ENCODE peak calls at places on chromosomes 2 and 18, in eight cellular contexts. G is BE2C; I is EL; P is D721Med; X is HTR-8/SVneo; Q is breast epithelium; N is effector memory CD4-positive, alpha-beta T cell; Z is AG10803. L is an unnamed sample.

GRCh38 chr2:22037274-22037673 is 913.5 kb downstream of the TDRD15 start:
- DNase-seq in Q (no peak), N (no peak), G (no peak), I (peak), P (no peak), X (no peak), Z (no peak), L (no peak)

GRCh38 chr2:216773072-216773471 is 77.7 kb upstream of the IGFBP5 start:
- DNase-seq in I (no peak), G (peak), N (no peak), P (no peak), Q (no peak), X (no peak), Z (no peak), L (no peak)

GRCh38 chr2:154556607-154557006 is 141.9 kb upstream of the KCNJ3 start:
- DNase-seq in G (no peak), Z (no peak), Q (no peak), N (no peak), I (no peak), P (no peak), X (no peak), L (no peak)

GRCh38 chr18:58784601-58785137 is 80.0 kb upstream of the ZNF532 start:
- DNase-seq in X (no peak), Z (no peak), Q (no peak), P (no peak), G (no peak), I (no peak), N (no peak), L (no peak)

GRCh38 chr2:124560592-124561112 is 535.6 kb downstream of the CNTNAP5 start:
- DNase-seq in Q (no peak), X (no peak), P (no peak), I (no peak), N (no peak), G (no peak), Z (no peak), L (no peak)

GRCh38 chr2:127498386-127498785 is 27.9 kb downstream of the IWS1 start:
- DNase-seq in I (peak), Z (peak), X (no peak), P (no peak), N (no peak), G (no peak), Q (no peak), L (no peak)

GRCh38 chr18:75127143-75128021 is 81.6 kb downstream of the PTGR3 start:
- DNase-seq in P (no peak), I (peak), Z (no peak), N (no peak), X (no peak), G (no peak), Q (no peak), L (no peak)

GRCh38 chr2:233846387-233847247 is 7.7 kb downstream of the HJURP start:
- DNase-seq in Q (no peak), Z (no peak), X (no peak), G (peak), P (no peak), I (no peak), N (no peak), L (no peak)

GRCh38 chr2:48209214-48209885 is 303.1 kb upstream of the FBXO11 start:
- DNase-seq in Z (peak), Q (no peak), P (no peak), N (no peak), I (peak), X (peak), G (no peak), L (no peak)

GRCh38 chr2:208360259-208361076 is 46.1 kb upstream of the PTH2R start:
- DNase-seq in I (no peak), N (no peak), Q (no peak), Z (no peak), G (no peak), X (no peak), P (no peak), L (no peak)

GRCh38 chr2:229270551-229271410 is at the start of gene PID1:
- DNase-seq in P (no peak), Z (peak), N (no peak), I (peak), Q (no peak), G (no peak), X (peak), L (no peak)

GRCh38 chr2:13522917-13523821 is 806.4 kb downstream of the TRIB2 start:
- DNase-seq in I (no peak), G (no peak), X (no peak), Q (no peak), P (no peak), Z (no peak), N (no peak), L (peak)

GRCh38 chr2:42359304-42359749 is 1.7 kb downstream of the COX7A2L start:
- DNase-seq in G (no peak), N (no peak), P (no peak), Q (no peak), Z (peak), I (peak), X (no peak), L (no peak)

GRCh38 chr2:134258684-134259408 is 5.0 kb downstream of the MGAT5 start:
- DNase-seq in G (no peak), I (no peak), Q (no peak), N (peak), Z (peak), P (no peak), X (no peak), L (no peak)

GRCh38 chr2:201660293-201660895 is 17.1 kb upstream of the TMEM237 start:
- DNase-seq in Z (no peak), Q (no peak), G (no peak), X (no peak), I (no peak), P (no peak), N (no peak), L (no peak)

GRCh38 chr2:105379741-105380186 is 19.1 kb downstream of the FHL2 start:
- DNase-seq in I (no peak), Z (no peak), Q (no peak), G (no peak), N (no peak), P (no peak), X (no peak), L (no peak)

GRCh38 chr2:43853141-43854081 is 14.6 kb downstream of the ABCG8 start:
- DNase-seq in N (no peak), Q (no peak), P (no peak), Z (no peak), I (no peak), X (no peak), G (no peak), L (no peak)

GRCh38 chr18:52465391-52465790 is 125.4 kb downstream of the DCC start:
- DNase-seq in N (no peak), X (no peak), G (no peak), Z (no peak), I (no peak), P (no peak), Q (no peak), L (no peak)

GRCh38 chr18:56532176-56532840 is 106.1 kb downstream of the TXNL1 start:
- DNase-seq in Z (peak), I (peak), G (no peak), N (no peak), Q (no peak), X (no peak), P (no peak), L (no peak)

GRCh38 chr18:72935744-72936143 is 68.0 kb upstream of the NETO1 start:
- DNase-seq in X (no peak), P (no peak), N (no peak), I (no peak), Z (no peak), Q (no peak), G (no peak), L (no peak)

GRCh38 chr18:9741821-9742541 is 33.9 kb downstream of the RAB31 start:
- DNase-seq in G (peak), P (no peak), Q (no peak), I (peak), Z (peak), N (no peak), X (no peak), L (no peak)

GRCh38 chr18:77207540-77207939 is 42.1 kb upstream of the GALR1 start:
- DNase-seq in X (peak), Q (no peak), Z (peak), G (no peak), P (no peak), I (peak), N (peak), L (peak)

GRCh38 chr2:10007921-10008808 is 35.2 kb upstream of the KLF11 start:
- DNase-seq in G (no peak), Z (peak), P (no peak), N (no peak), Q (peak), X (no peak), I (no peak), L (no peak)

GRCh38 chr2:143254108-143254507 is 124.9 kb downstream of the ARHGAP15 start:
- DNase-seq in P (no peak), Q (no peak), I (no peak), X (no peak), G (no peak), N (no peak), Z (no peak), L (no peak)

GRCh38 chr2:25879133-25879730 is 945 bp upstream of the ASXL2 start:
- DNase-seq in N (no peak), P (no peak), Z (peak), Q (no peak), X (peak), I (peak), G (no peak), L (no peak)

GRCh38 chr2:176398783-176399182 is 129.5 kb downstream of the MTX2 start:
- DNase-seq in G (no peak), I (peak), N (no peak), Q (no peak), P (no peak), X (no peak), Z (peak), L (no peak)

GRCh38 chr2:86358982-86359381 is 21.6 kb upstream of the REEP1 start:
- DNase-seq in Z (no peak), P (no peak), Q (no peak), I (no peak), G (no peak), N (no peak), X (no peak), L (no peak)

GRCh38 chr18:75376004-75376403 is 51.5 kb downstream of the SMIM21 start:
- DNase-seq in Q (no peak), I (no peak), G (no peak), N (no peak), Z (no peak), P (no peak), X (no peak), L (no peak)